ENCODE peak calls at places on chromosomes 2 and 18, in four cellular contexts. E is uterus, P is endothelial cell of umbilical vein, G is tibial nerve. L is an unnamed sample. For H3K4me1, the result is how much of the 10 kb centered on the place peaks cover.

GRCh38 chr2:69223759-69224494 is 163.1 kb downstream of the GFPT1 start:
- DNase-seq in E (no peak), P (no peak), G (no peak), L (no peak)

GRCh38 chr2:45743531-45744391 is 92.3 kb downstream of the PRKCE start:
- DNase-seq in E (peak), P (peak), G (peak), L (no peak)

GRCh38 chr2:232528746-232529445 is 2.9 kb downstream of the CHRND start:
- DNase-seq in E (no peak), P (no peak), G (no peak), L (no peak)

GRCh38 chr18:54736981-54737380 is 91.3 kb upstream of the RAB27B start:
- DNase-seq in E (no peak), P (no peak), G (no peak), L (no peak)

GRCh38 chr2:3466966-3467365 is 52.4 kb downstream of the ADI1 start:
- DNase-seq in E (no peak), P (no peak), G (no peak), L (no peak)

GRCh38 chr2:205769494-205769848 is 87.2 kb downstream of the NRP2 start:
- DNase-seq in E (no peak), P (peak), G (no peak), L (no peak)

GRCh38 chr18:27606851-27607250 is 421.7 kb upstream of the CHST9 start:
- DNase-seq in E (no peak), P (no peak), G (no peak), L (no peak)

GRCh38 chr18:25144835-25145234 is 207.1 kb downstream of the ZNF521 start:
- DNase-seq in E (no peak), P (peak), G (no peak), L (no peak)

GRCh38 chr2:67649331-67650071 is 252.4 kb downstream of the ETAA1 start:
- DNase-seq in E (peak), P (peak), G (no peak), L (peak)

GRCh38 chr2:105839793-105840192 is 95.1 kb downstream of the NCK2 start:
- DNase-seq in E (no peak), P (no peak), G (no peak), L (no peak)

GRCh38 chr2:25324905-25325592 is 16.7 kb downstream of the DNMT3A start:
- DNase-seq in E (peak), P (no peak), G (no peak), L (peak)

GRCh38 chr2:200252661-200253067 is 53.8 kb upstream of the SPATS2L start:
- DNase-seq in E (no peak), P (peak), G (no peak), L (no peak)

GRCh38 chr18:21265971-21266673 is 24.1 kb downstream of the GREB1L start:
- DNase-seq in E (no peak), P (no peak), G (no peak), L (no peak)

GRCh38 chr18:45787346-45787745 is 38.1 kb upstream of the SIGLEC15 start:
- DNase-seq in E (no peak), P (no peak), G (no peak), L (no peak)

GRCh38 chr18:13252696-13253410 is 34.3 kb downstream of the LDLRAD4 start:
- DNase-seq in E (no peak), P (no peak), G (no peak), L (no peak)

GRCh38 chr18:48831802-48832201 is 119.0 kb downstream of the SMAD7 start:
- DNase-seq in E (no peak), P (no peak), G (no peak), L (no peak)

GRCh38 chr18:67854340-67854739 is 337.8 kb upstream of the DSEL start:
- DNase-seq in E (no peak), P (no peak), G (no peak), L (no peak)

GRCh38 chr2:152432765-152433164 is 97.8 kb downstream of the FMNL2 start:
- DNase-seq in E (no peak), P (no peak), G (no peak), L (no peak)

GRCh38 chr2:152434395-152435182 is 99.6 kb downstream of the FMNL2 start:
- DNase-seq in E (no peak), P (no peak), G (no peak), L (no peak)

GRCh38 chr2:152432206-152432653 is 97.3 kb downstream of the FMNL2 start:
- DNase-seq in E (peak), P (no peak), G (no peak), L (no peak)

GRCh38 chr2:152433814-152434213 is 98.8 kb downstream of the FMNL2 start:
- DNase-seq in E (no peak), P (no peak), G (no peak), L (no peak)

DNA sequence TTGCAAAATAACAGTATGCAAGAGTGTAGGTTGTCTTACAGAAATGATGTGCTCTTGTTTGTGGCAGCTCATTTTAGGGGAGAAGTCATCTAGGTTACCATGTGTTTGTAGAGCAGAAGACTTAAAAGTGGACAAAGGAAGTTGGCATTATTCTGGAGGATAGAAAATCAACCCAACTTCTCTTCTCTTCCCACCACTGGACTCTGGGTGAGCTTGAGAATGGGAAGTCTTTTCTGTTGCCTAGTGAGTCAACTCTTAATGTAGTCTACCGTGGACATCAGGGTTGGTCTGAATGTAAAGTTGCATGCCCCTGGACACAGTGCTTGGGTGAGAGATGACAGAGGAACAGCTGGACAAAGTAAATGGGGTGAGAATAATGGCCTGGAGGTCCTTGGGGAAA is 98.3 kb downstream of the FMNL2 start:
- DNase-seq in E (no peak), P (no peak), G (no peak), L (no peak)
- H3K4me1 ChIP-seq in E (under half), P (under half), G (half or more), L (under half)

GRCh38 chr18:74116628-74117554 is 30.7 kb downstream of the FBXO15 start:
- DNase-seq in E (no peak), P (peak), G (no peak), L (peak)
- TF ChIP-seq CTCF in E (no peak), P (peak), G (peak), L (peak)

DNA sequence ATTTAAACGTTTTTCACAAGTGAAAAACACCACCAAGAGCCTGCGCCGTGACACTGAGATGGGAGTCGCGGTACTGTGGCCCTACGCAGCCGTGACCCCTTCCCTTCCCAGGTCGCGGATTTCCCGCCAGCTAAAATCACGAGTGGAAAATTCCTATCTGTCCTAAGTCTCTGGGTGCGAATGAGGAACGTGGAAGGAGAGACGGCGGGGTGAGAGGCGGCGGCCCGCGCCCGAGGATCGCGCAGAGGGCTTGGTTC is 654 bp downstream of the TTC32 start:
- DNase-seq in E (no peak), P (no peak), G (no peak), L (no peak)
- TF ChIP-seq POLR2A in E (no peak), P (no peak), G (no peak), L (no peak)

GRCh38 chr18:43531438-43531837 is 254.1 kb upstream of the SYT4 start:
- DNase-seq in E (no peak), P (no peak), G (no peak), L (no peak)

GRCh38 chr18:43539862-43540261 is 262.6 kb upstream of the SYT4 start:
- DNase-seq in E (no peak), P (no peak), G (no peak), L (no peak)

GRCh38 chr18:43533371-43533770 is 256.1 kb upstream of the SYT4 start:
- DNase-seq in E (no peak), P (no peak), G (no peak), L (no peak)

GRCh38 chr18:43534511-43534910 is 257.2 kb upstream of the SYT4 start:
- DNase-seq in E (no peak), P (no peak), G (no peak), L (no peak)
- H3K4me1 ChIP-seq in E (under half), P (under half), G (under half), L (under half)

GRCh38 chr2:72116081-72116533 is 31.6 kb downstream of the CYP26B1 start:
- DNase-seq in E (no peak), P (no peak), G (no peak), L (no peak)
- TF ChIP-seq CTCF in E (no peak), P (peak), G (no peak), L (no peak)

DNA sequence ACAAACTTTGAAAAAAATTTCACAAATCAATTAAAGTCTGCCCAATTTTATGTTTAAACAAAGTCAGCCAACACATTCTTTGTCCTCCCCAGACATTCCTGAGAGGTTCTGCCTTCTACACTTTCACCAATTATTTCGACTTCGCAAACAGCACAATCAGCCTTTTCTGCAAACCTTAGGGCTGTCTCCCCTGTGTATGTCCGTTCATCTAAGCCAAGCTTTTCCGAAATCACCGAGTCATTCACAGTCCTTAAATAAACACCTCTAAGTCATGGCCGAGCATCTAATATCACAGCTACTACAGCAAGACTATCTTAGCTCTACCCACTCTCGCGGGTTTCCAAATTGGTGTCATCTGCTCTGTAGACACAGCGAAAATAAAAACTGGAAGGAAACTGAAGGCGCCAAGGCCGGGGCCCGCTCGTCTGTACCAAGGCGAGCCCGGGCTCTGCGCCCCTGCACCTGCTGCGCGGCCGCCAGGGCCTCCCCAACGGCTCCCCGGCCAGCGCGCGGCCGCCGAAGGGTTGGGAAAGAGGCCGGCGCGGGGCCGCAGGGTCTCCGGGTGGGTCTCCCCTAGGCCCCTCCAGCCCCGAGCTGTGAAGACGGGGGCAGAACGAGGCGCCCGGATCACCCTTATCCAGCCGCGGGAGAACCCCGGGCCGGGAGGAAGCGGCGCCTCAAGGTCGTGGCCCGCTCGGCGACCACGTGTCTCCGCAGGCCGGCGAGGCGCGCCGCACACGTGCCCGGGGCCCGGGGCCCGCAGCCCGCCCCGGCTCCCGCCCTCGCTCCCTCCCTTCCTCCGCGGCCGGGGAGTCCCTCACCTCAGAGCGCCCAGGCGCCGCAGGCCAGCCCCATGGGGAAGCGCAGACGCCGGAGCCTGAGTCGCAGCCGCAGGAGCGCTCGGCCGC is 573 bp downstream of the ODC1 start:
- DNase-seq in E (no peak), P (peak), G (no peak), L (peak)
- TF ChIP-seq POLR2A in E (no peak), P (peak), G (no peak), L (no peak)

GRCh38 chr2:85156141-85156540 is 22.9 kb downstream of the TCF7L1 start:
- DNase-seq in E (no peak), P (peak), G (no peak), L (peak)

GRCh38 chr2:85158559-85159273 is 25.5 kb downstream of the TCF7L1 start:
- DNase-seq in E (no peak), P (no peak), G (no peak), L (no peak)

GRCh38 chr2:85154048-85154753 is 21.0 kb downstream of the TCF7L1 start:
- DNase-seq in E (no peak), P (peak), G (no peak), L (no peak)

GRCh38 chr2:85159589-85159988 is 26.4 kb downstream of the TCF7L1 start:
- DNase-seq in E (no peak), P (no peak), G (no peak), L (no peak)

DNA sequence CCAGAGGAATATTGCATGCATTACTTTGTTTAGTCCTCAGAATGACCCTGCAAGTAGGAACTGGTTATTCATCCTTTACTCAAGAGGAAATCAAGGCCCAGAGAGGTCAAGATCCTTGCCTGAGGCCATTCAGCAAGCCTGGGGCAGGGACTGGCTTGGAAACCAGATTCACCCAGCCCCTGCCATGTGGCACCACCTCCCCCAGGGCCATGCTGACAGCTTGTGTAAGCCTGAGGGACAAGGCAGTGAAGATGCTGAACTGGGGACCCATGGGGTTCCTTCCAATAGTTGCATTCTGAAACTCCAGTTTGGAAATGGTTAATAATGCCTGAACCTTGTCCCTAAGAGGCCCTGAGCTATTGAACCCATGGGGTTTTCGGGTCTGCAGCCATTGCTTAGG is 24.2 kb downstream of the TCF7L1 start:
- DNase-seq in E (no peak), P (no peak), G (no peak), L (no peak)
- H3K4me1 ChIP-seq in E (under half), P (under half), G (under half), L (under half)

GRCh38 chr2:74893332-74893731 is 59.4 kb downstream of the HK2 start:
- DNase-seq in E (no peak), P (peak), G (no peak), L (no peak)

GRCh38 chr2:74892609-74893008 is 58.7 kb downstream of the HK2 start:
- DNase-seq in E (no peak), P (peak), G (no peak), L (no peak)

GRCh38 chr2:74894261-74895030 is 60.5 kb downstream of the HK2 start:
- DNase-seq in E (no peak), P (no peak), G (no peak), L (no peak)

GRCh38 chr2:74895031-74895425 is 61.1 kb downstream of the HK2 start:
- DNase-seq in E (no peak), P (no peak), G (no peak), L (no peak)

GRCh38 chr2:74896232-74896631 is 62.2 kb upstream of the POLE4 start:
- DNase-seq in E (no peak), P (no peak), G (no peak), L (no peak)
- TF ChIP-seq CTCF in E (no peak), P (no peak), G (no peak), L (no peak)

DNA sequence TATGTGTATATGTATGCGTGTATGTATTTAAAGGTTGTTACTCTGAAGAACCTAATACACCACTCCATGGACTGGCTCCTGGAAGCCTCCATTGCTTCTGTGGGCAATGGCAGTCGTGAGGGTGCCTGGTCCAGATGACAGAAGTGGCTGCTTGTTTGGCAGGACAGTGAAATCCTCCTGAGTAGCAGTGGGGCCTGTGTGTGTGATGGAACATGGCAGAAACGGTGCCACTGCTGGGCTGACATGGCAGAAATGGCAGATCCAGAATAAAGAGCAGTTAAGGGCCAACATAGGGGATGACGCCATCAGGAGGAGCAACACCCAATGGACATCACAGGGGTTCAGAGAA is 6.1 kb upstream of the CPLX4 start:
- DNase-seq in E (no peak), P (no peak), G (no peak), L (no peak)
- TF ChIP-seq POLR2A in E (no peak), P (no peak), G (no peak), L (no peak)

L was measured in testis.